ENCODE peak calls at places on chromosome 12, in six cellular contexts. One of them, this sample, is unnamed.

GRCh38 chr12:12079291-12079690 is 8.6 kb downstream of the BCL2L14 start:
- DNase-seq in kidney epithelial cell: no peak
- DNase-seq in endothelial cell of umbilical vein: no peak
- DNase-seq in T follicular helper cell: no peak
- DNase-seq in activated effector memory CD4-positive, alpha-beta T cell treated with anti-CD3 and anti-CD28 coated beads, Interleukin-2, amount 50 U/mL, for 16 hours: no peak
- DNase-seq in mesothelial cell of epicardium: no peak
- DNase-seq in this sample: no peak

GRCh38 chr12:25718081-25718731 is 165.1 kb upstream of the LMNTD1 start:
- DNase-seq in kidney epithelial cell: no peak
- DNase-seq in activated effector memory CD4-positive, alpha-beta T cell treated with anti-CD3 and anti-CD28 coated beads, Interleukin-2, amount 50 U/mL, for 16 hours: no peak
- DNase-seq in endothelial cell of umbilical vein: no peak
- DNase-seq in T follicular helper cell: no peak
- DNase-seq in mesothelial cell of epicardium: no peak
- DNase-seq in this sample: no peak

GRCh38 chr12:49553512-49554088 is 14.3 kb downstream of the MCRS1 start:
- DNase-seq in endothelial cell of umbilical vein: peak
- DNase-seq in activated effector memory CD4-positive, alpha-beta T cell treated with anti-CD3 and anti-CD28 coated beads, Interleukin-2, amount 50 U/mL, for 16 hours: no peak
- DNase-seq in T follicular helper cell: no peak
- DNase-seq in kidney epithelial cell: no peak
- DNase-seq in mesothelial cell of epicardium: no peak
- DNase-seq in this sample: peak

GRCh38 chr12:31931796-31932715 is 27.2 kb upstream of the RESF1 start:
- DNase-seq in endothelial cell of umbilical vein: no peak
- DNase-seq in kidney epithelial cell: no peak
- DNase-seq in T follicular helper cell: no peak
- DNase-seq in mesothelial cell of epicardium: no peak
- DNase-seq in activated effector memory CD4-positive, alpha-beta T cell treated with anti-CD3 and anti-CD28 coated beads, Interleukin-2, amount 50 U/mL, for 16 hours: no peak
- DNase-seq in this sample: no peak

GRCh38 chr12:131833896-131834641 is 5.9 kb downstream of the MMP17 start:
- DNase-seq in activated effector memory CD4-positive, alpha-beta T cell treated with anti-CD3 and anti-CD28 coated beads, Interleukin-2, amount 50 U/mL, for 16 hours: no peak
- DNase-seq in kidney epithelial cell: no peak
- DNase-seq in T follicular helper cell: no peak
- DNase-seq in mesothelial cell of epicardium: no peak
- DNase-seq in endothelial cell of umbilical vein: no peak
- DNase-seq in this sample: peak

GRCh38 chr12:68832504-68832867 is 24.5 kb downstream of the MDM2 start:
- DNase-seq in mesothelial cell of epicardium: no peak
- DNase-seq in endothelial cell of umbilical vein: no peak
- DNase-seq in kidney epithelial cell: no peak
- DNase-seq in T follicular helper cell: no peak
- DNase-seq in activated effector memory CD4-positive, alpha-beta T cell treated with anti-CD3 and anti-CD28 coated beads, Interleukin-2, amount 50 U/mL, for 16 hours: no peak
- DNase-seq in this sample: no peak

GRCh38 chr12:127130506-127131100 is 1136.4 kb upstream of the TMEM132C start:
- DNase-seq in activated effector memory CD4-positive, alpha-beta T cell treated with anti-CD3 and anti-CD28 coated beads, Interleukin-2, amount 50 U/mL, for 16 hours: no peak
- DNase-seq in endothelial cell of umbilical vein: no peak
- DNase-seq in kidney epithelial cell: no peak
- DNase-seq in T follicular helper cell: no peak
- DNase-seq in mesothelial cell of epicardium: no peak
- DNase-seq in this sample: no peak

GRCh38 chr12:120799417-120800045 is 73.9 kb downstream of the ACADS start:
- DNase-seq in kidney epithelial cell: no peak
- DNase-seq in mesothelial cell of epicardium: no peak
- DNase-seq in T follicular helper cell: no peak
- DNase-seq in endothelial cell of umbilical vein: no peak
- DNase-seq in activated effector memory CD4-positive, alpha-beta T cell treated with anti-CD3 and anti-CD28 coated beads, Interleukin-2, amount 50 U/mL, for 16 hours: no peak
- DNase-seq in this sample: peak

GRCh38 chr12:105986779-105987686 is 151.7 kb downstream of the NUAK1 start:
- DNase-seq in endothelial cell of umbilical vein: no peak
- DNase-seq in activated effector memory CD4-positive, alpha-beta T cell treated with anti-CD3 and anti-CD28 coated beads, Interleukin-2, amount 50 U/mL, for 16 hours: no peak
- DNase-seq in kidney epithelial cell: no peak
- DNase-seq in T follicular helper cell: no peak
- DNase-seq in mesothelial cell of epicardium: no peak
- DNase-seq in this sample: no peak

GRCh38 chr12:89384050-89384749 is 31.9 kb upstream of the DUSP6 start:
- DNase-seq in activated effector memory CD4-positive, alpha-beta T cell treated with anti-CD3 and anti-CD28 coated beads, Interleukin-2, amount 50 U/mL, for 16 hours: no peak
- DNase-seq in endothelial cell of umbilical vein: peak
- DNase-seq in T follicular helper cell: no peak
- DNase-seq in mesothelial cell of epicardium: peak
- DNase-seq in kidney epithelial cell: peak
- DNase-seq in this sample: no peak

GRCh38 chr12:65372574-65372973 is 94.1 kb downstream of the MSRB3 start:
- DNase-seq in kidney epithelial cell: no peak
- DNase-seq in endothelial cell of umbilical vein: no peak
- DNase-seq in T follicular helper cell: no peak
- DNase-seq in mesothelial cell of epicardium: no peak
- DNase-seq in activated effector memory CD4-positive, alpha-beta T cell treated with anti-CD3 and anti-CD28 coated beads, Interleukin-2, amount 50 U/mL, for 16 hours: no peak
- DNase-seq in this sample: no peak

GRCh38 chr12:11998944-11999315 is 71.8 kb upstream of the BCL2L14 start:
- DNase-seq in activated effector memory CD4-positive, alpha-beta T cell treated with anti-CD3 and anti-CD28 coated beads, Interleukin-2, amount 50 U/mL, for 16 hours: no peak
- DNase-seq in T follicular helper cell: no peak
- DNase-seq in kidney epithelial cell: no peak
- DNase-seq in endothelial cell of umbilical vein: no peak
- DNase-seq in mesothelial cell of epicardium: no peak
- DNase-seq in this sample: no peak

GRCh38 chr12:27290501-27291168 is 42.0 kb upstream of the BMAL2 start:
- DNase-seq in activated effector memory CD4-positive, alpha-beta T cell treated with anti-CD3 and anti-CD28 coated beads, Interleukin-2, amount 50 U/mL, for 16 hours: no peak
- DNase-seq in endothelial cell of umbilical vein: peak
- DNase-seq in T follicular helper cell: no peak
- DNase-seq in kidney epithelial cell: no peak
- DNase-seq in mesothelial cell of epicardium: no peak
- DNase-seq in this sample: no peak

GRCh38 chr12:116456307-116456641 is 102.9 kb upstream of the MAP1LC3B2 start:
- DNase-seq in activated effector memory CD4-positive, alpha-beta T cell treated with anti-CD3 and anti-CD28 coated beads, Interleukin-2, amount 50 U/mL, for 16 hours: no peak
- DNase-seq in mesothelial cell of epicardium: no peak
- DNase-seq in T follicular helper cell: no peak
- DNase-seq in kidney epithelial cell: no peak
- DNase-seq in endothelial cell of umbilical vein: no peak
- DNase-seq in this sample: no peak

GRCh38 chr12:100574262-100575074 is 984 bp downstream of the GAS2L3 start:
- DNase-seq in activated effector memory CD4-positive, alpha-beta T cell treated with anti-CD3 and anti-CD28 coated beads, Interleukin-2, amount 50 U/mL, for 16 hours: no peak
- DNase-seq in mesothelial cell of epicardium: no peak
- DNase-seq in endothelial cell of umbilical vein: no peak
- DNase-seq in T follicular helper cell: no peak
- DNase-seq in kidney epithelial cell: no peak
- DNase-seq in this sample: no peak